ENCODE peak calls at places on chromosomes 3 and 15, in five cellular contexts. O is mesendoderm, E is GM06990, Z is uterus, T is Karpas-422. H is an unnamed sample.

GRCh38 chr3:48187579-48188265 is 495 bp downstream of the CDC25A start:
- DNase-seq in O (peak), E (no peak), T (peak), Z (peak), H (peak)

GRCh38 chr3:168117853-168118313 is 22.2 kb upstream of the GOLIM4 start:
- DNase-seq in O (no peak), E (no peak), Z (no peak), T (no peak), H (no peak)

GRCh38 chr3:32420138-32420981 is 28.7 kb downstream of the CMTM7 start:
- DNase-seq in Z (no peak), O (peak), T (no peak), E (peak), H (no peak)

GRCh38 chr3:149657796-149658443 is at the start of gene WWTR1:
- DNase-seq in T (no peak), Z (peak), O (peak), E (peak), H (peak)

GRCh38 chr3:66485291-66485968 is 15.4 kb downstream of the LRIG1 start:
- DNase-seq in E (no peak), T (no peak), O (no peak), Z (no peak), H (no peak)

GRCh38 chr3:14660942-14661341 is 9.4 kb downstream of the CCDC174 start:
- DNase-seq in T (no peak), O (no peak), E (no peak), Z (no peak), H (no peak)

GRCh38 chr3:152428577-152428976 is 159.8 kb downstream of the MBNL1 start:
- DNase-seq in T (no peak), E (no peak), Z (no peak), O (no peak), H (no peak)

GRCh38 chr3:195609229-195609628 is 25.5 kb upstream of the APOD start:
- DNase-seq in T (no peak), O (no peak), Z (no peak), E (no peak), H (no peak)

GRCh38 chr3:79018671-79019136 is 749.1 kb downstream of the ROBO1 start:
- DNase-seq in Z (peak), E (peak), T (no peak), O (peak), H (peak)

GRCh38 chr15:78103406-78104118 is 11.2 kb downstream of the SH2D7 start:
- DNase-seq in Z (no peak), O (no peak), E (peak), T (no peak), H (peak)

GRCh38 chr3:100325827-100326226 is 8.7 kb upstream of the NIT2 start:
- DNase-seq in T (no peak), E (no peak), Z (no peak), O (no peak), H (no peak)

GRCh38 chr3:72186485-72186864 is 401.5 kb upstream of the PROK2 start:
- DNase-seq in T (no peak), O (no peak), Z (no peak), E (no peak), H (no peak)

GRCh38 chr15:66700802-66701421 is 1.1 kb upstream of the SMAD6 start:
- DNase-seq in E (peak), T (peak), O (peak), Z (peak), H (peak)

GRCh38 chr15:66698971-66699370 is 3.1 kb upstream of the SMAD6 start:
- DNase-seq in Z (no peak), O (peak), E (no peak), T (no peak), H (no peak)

GRCh38 chr15:66702035-66702769 is at the start of gene SMAD6:
- DNase-seq in T (peak), O (peak), Z (peak), E (peak), H (peak)

GRCh38 chr15:66701422-66702034 is 508 bp upstream of the SMAD6 start:
- DNase-seq in Z (no peak), T (peak), E (peak), O (peak), H (peak)

GRCh38 chr15:66700412-66700801 is 1.6 kb upstream of the SMAD6 start:
- DNase-seq in Z (no peak), T (peak), O (no peak), E (no peak), H (no peak)
- H3K4me3 ChIP-seq in Z (peak), T (peak), O (peak), E (peak), H (peak)

GRCh38 chr15:88894348-88894818 is 961 bp downstream of the HAPLN3 start:
- DNase-seq in E (peak), O (peak), Z (peak), T (peak), H (peak)
- H3K4me3 ChIP-seq in E (peak), O (peak), Z (peak), T (no peak), H (peak)

DNA sequence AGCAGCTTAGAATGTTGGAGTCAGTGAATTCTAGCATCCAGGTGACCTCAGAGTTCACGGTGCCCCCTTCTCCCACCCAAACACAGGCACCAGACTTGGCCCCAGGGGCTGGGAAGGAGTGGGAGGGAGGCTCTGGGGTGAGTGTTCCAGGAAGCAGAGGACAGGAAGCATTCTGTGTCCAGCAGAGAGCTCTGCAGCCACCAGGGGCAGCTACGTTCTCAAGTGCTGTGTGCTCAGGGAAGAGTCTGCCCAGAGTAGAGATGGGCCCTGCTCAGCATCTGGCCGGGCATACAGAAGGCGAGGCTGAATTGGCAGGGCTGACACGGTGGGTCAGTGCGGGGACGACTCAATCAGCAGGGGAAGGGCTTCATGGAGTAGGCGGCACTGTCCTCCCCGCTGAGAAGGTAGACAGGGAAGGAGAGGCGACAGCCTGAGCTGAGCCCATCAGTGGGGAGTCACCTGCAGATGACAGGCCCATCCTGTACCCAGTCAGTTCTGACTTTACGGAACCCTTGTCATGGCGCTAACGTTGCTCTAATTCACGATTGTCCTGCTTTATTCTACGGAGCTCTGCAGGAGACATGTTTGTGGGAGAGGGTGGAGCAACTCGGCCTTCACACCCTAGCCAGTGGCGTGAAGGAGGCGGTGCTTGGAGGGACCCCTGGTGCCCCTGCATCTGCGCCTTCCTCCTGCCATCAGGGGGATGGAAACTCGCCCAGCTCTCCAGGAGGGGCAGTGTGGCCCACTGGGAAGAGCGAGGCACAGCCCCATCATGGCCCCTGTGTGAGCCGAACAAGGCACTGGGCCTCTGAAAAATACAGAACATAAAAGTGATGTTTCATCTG is 82.1 kb downstream of the C3orf70 start:
- DNase-seq in E (no peak), Z (no peak), O (peak), T (no peak), H (no peak)
- H3K4me3 ChIP-seq in E (no peak), Z (no peak), O (no peak), T (no peak), H (no peak)

GRCh38 chr3:126781889-126782491 is 78.0 kb downstream of the CHCHD6 start:
- DNase-seq in T (no peak), O (no peak), E (no peak), Z (peak), H (no peak)

GRCh38 chr3:126780666-126781065 is 76.6 kb downstream of the CHCHD6 start:
- DNase-seq in T (no peak), Z (no peak), O (no peak), E (no peak), H (no peak)

GRCh38 chr3:126782554-126782953 is 78.5 kb downstream of the CHCHD6 start:
- DNase-seq in T (no peak), E (no peak), Z (no peak), O (peak), H (no peak)

GRCh38 chr3:126784254-126784653 is 80.2 kb downstream of the CHCHD6 start:
- DNase-seq in E (no peak), Z (no peak), T (no peak), O (peak), H (no peak)

GRCh38 chr3:126781406-126781805 is 77.4 kb downstream of the CHCHD6 start:
- DNase-seq in O (no peak), T (no peak), Z (no peak), E (no peak), H (no peak)
- H3K4me3 ChIP-seq in O (no peak), T (no peak), Z (no peak), E (no peak), H (no peak)

DNA sequence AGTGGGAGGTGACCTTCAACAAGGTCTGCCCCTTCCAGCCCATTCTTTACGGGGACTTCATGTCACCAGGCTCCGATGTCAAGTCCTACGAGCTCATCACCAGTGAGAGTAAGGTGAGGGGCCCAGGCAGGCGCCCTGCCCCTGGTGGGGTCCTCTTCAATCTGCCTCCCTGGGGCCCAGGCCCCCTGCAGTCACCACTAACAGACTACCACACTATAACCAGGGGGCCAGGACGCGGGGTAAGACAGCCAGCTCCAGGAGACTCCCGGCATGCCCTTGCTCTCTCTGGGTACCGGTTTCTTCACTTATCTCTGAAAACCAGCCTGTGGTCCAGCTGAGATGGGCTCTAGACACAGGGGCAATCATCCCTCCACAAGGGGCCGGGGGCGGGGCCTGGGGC is 63.9 kb downstream of the DNAH1 start:
- DNase-seq in E (no peak), O (no peak), T (no peak), Z (no peak), H (no peak)
- H3K4me3 ChIP-seq in E (no peak), O (no peak), T (no peak), Z (no peak), H (no peak)

DNA sequence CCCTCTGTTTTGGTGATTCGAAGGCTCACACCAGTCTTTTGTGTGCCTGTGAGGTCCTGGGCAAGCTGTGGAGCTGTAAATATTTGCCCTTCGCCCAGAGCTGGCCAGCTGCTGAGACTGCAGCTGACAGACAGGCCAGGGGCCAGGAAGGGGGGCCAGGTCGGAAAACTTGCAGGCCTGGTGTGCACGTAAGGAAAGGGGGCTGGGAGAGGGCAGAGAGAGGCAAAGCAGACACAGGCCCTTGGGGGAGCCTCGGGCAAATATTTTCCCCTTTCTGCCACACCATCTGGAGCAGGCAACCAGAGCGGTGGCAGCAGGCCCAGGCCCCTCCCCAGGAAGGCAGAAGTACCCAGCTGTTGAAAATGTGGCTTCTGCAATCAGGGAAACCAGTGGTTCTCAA is 2.6 kb downstream of the PDZRN3 start:
- DNase-seq in O (no peak), T (no peak), E (no peak), Z (peak), H (peak)
- H3K4me3 ChIP-seq in O (no peak), T (no peak), E (no peak), Z (peak), H (peak)

DNA sequence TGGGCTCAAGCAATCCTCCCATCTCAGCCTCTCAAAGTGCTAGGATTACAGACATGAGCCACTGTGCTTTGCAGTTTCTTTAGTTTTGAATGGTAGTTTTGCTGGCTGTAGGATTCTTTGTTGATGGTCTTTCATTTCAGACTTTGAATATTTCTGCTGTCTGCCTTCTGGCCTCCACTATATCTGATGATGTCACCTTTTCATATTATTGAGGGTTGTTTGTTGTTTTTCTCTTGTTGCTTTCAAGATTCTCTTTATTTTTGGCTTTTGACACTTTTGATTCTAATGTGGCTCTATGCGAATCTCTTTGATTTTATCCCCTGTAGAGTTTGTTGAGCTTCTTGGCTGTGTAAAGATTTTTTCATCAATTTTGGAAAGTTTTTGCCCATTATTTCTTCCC is 79.0 kb upstream of the MANF start:
- DNase-seq in E (no peak), O (no peak), T (no peak), Z (no peak), H (no peak)
- H3K4me3 ChIP-seq in E (no peak), O (no peak), T (no peak), Z (no peak), H (no peak)

DNA sequence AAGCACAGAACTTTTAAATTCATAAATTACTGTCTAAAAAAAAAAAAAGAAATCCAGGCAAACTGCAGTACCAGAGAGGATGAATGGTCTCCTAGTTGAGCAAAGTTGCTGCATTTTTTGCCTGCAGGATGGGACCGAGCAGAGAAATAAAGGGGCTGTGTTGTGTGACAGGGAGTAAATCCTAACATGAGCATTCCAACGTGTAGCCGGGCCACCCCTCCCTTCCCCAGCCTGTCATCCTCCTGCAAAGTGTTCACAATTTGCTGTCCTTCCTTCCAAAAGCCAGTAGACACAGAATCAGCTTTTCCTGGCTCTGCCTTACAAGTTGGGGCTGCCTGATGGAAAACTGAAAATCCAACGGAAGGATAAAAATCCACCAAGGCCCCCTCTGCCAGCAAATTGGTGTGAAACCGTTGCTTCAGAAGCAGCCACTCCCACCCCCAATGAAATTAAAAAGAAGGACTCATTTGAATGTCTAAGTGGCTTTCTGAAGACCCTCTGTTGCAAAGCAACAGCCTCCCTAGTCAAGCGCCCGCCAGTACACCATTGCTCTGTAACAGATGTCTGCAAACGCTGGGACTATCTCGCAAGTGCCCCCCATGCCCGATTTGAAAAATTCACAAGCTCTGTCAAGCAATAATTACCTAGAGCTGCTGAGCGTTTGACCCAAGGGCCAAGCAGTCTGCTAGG is 710 bp downstream of the FRMD4B start:
- DNase-seq in Z (no peak), T (no peak), E (no peak), O (no peak), H (no peak)
- H3K4me3 ChIP-seq in Z (peak), T (no peak), E (peak), O (no peak), H (peak)

DNA sequence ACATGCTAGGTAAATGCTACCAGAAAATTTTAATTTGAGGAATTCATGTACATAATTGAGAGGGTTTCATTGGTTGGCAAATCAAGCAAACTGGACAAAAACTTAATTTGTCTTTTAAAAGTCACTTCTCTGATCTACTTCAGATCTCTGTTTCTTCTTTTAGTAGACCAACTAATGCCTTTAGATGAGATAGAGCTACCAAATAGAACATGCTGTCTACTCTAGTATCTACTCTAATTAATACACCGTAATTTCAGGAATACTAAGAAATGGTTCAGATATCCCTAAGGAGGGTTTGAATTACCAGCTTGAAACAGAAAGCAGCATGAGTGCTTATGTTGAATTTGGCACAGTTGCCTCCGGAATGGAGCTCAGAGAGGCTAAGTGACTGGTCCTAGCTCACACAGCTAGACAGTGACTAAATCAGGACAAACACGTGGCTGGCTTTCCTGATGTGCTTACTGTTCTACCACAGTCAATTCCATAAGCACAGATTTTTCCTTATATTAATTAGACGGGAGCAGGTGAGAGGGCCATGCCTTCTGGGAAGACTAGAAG is 225.1 kb downstream of the ITPR1 start:
- DNase-seq in E (no peak), T (no peak), O (no peak), Z (no peak), H (no peak)
- H3K4me3 ChIP-seq in E (no peak), T (no peak), O (no peak), Z (no peak), H (no peak)